ENCODE peak calls at places on chromosome 21, in five cellular contexts. E is Caco-2; Y is stimulated activated CD4-positive, alpha-beta T cell treated with anti-CD3 and anti-CD28 coated beads, Interleukin-4, amount 100 ng/mL, for 4 hours; K is endothelial cell; C is effector memory CD8-positive, alpha-beta T cell. U is an unnamed sample.

GRCh38 chr21:45874716-45875415 is 106.7 kb upstream of the COL6A1 start:
- DNase-seq in E (peak), Y (no peak), K (no peak), C (no peak), U (peak)

GRCh38 chr21:37712204-37712934 is 203.9 kb downstream of the KCNJ6 start:
- DNase-seq in E (peak), Y (peak), K (peak), C (peak), U (peak)

GRCh38 chr21:32653326-32653901 is 41.2 kb upstream of the CFAP298 start:
- DNase-seq in E (peak), Y (peak), K (peak), C (peak), U (peak)

GRCh38 chr21:40386301-40386911 is 460.6 kb downstream of the DSCAM start:
- DNase-seq in E (peak), Y (peak), K (peak), C (no peak), U (no peak)

GRCh38 chr21:42632771-42633690 is 20.4 kb upstream of the PDE9A start:
- DNase-seq in E (no peak), Y (no peak), K (no peak), C (no peak), U (no peak)

GRCh38 chr21:42640486-42640885 is 12.9 kb upstream of the PDE9A start:
- DNase-seq in E (no peak), Y (no peak), K (no peak), C (no peak), U (no peak)

GRCh38 chr21:41664881-41665765 is 101.7 kb downstream of the RIPK4 start:
- DNase-seq in E (no peak), Y (no peak), K (no peak), C (no peak), U (no peak)

GRCh38 chr21:17848228-17848627 is 29.1 kb upstream of the C21orf91 start:
- DNase-seq in E (no peak), Y (no peak), K (no peak), C (no peak), U (no peak)

GRCh38 chr21:44704636-44705001 is 6.8 kb downstream of the TSPEAR start:
- DNase-seq in E (no peak), Y (no peak), K (no peak), C (no peak), U (no peak)

GRCh38 chr21:45049725-45050359 is 24.5 kb upstream of the ADARB1 start:
- DNase-seq in E (no peak), Y (no peak), K (no peak), C (no peak), U (no peak)

GRCh38 chr21:26972131-26972707 is 5.3 kb upstream of the ADAMTS5 start:
- DNase-seq in E (no peak), Y (no peak), K (no peak), C (no peak), U (no peak)

GRCh38 chr21:38434913-38435533 is 63.3 kb downstream of the ERG start:
- DNase-seq in E (no peak), Y (no peak), K (no peak), C (no peak), U (no peak)

GRCh38 chr21:30340714-30341573 is 3.5 kb upstream of the KRTAP27-1 start:
- DNase-seq in E (peak), Y (peak), K (peak), C (no peak), U (peak)

GRCh38 chr21:35222541-35222941 is 173.4 kb upstream of the RUNX1 start:
- DNase-seq in E (no peak), Y (no peak), K (no peak), C (peak), U (no peak)

GRCh38 chr21:29434081-29434480 is 135.4 kb downstream of the BACH1 start:
- DNase-seq in E (no peak), Y (no peak), K (no peak), C (no peak), U (no peak)

GRCh38 chr21:34844033-34844923 is 175.5 kb downstream of the CLIC6 start:
- DNase-seq in E (no peak), Y (no peak), K (no peak), C (no peak), U (no peak)

GRCh38 chr21:43716376-43717165 is 2.4 kb upstream of the PDXK start:
- DNase-seq in E (no peak), Y (no peak), K (no peak), C (no peak), U (no peak)

GRCh38 chr21:45568383-45568782 is 26.1 kb upstream of the SLC19A1 start:
- DNase-seq in E (no peak), Y (no peak), K (no peak), C (no peak), U (no peak)